ENCODE peak calls at places on chromosome 12, in four cellular contexts. One of them, this sample, is unnamed. For H3K27me3, the result is how much of the 10 kb centered on the place peaks cover.

GRCh38 chr12:123934016-123934620 is 38.5 kb downstream of the CCDC92 start:
- DNase-seq in tibial nerve: no peak
- DNase-seq in astrocyte: no peak
- DNase-seq in AG04450: no peak
- DNase-seq in this sample: no peak

GRCh38 chr12:104507672-104508071 is 50.9 kb downstream of the CHST11 start:
- DNase-seq in AG04450: no peak
- DNase-seq in astrocyte: no peak
- DNase-seq in tibial nerve: no peak
- DNase-seq in this sample: no peak

GRCh38 chr12:108689314-108690190 is 41.8 kb downstream of the CORO1C start:
- DNase-seq in tibial nerve: no peak
- DNase-seq in astrocyte: peak
- DNase-seq in AG04450: no peak
- DNase-seq in this sample: no peak

GRCh38 chr12:45959025-45959424 is 31.3 kb downstream of the SCAF11 start:
- DNase-seq in astrocyte: no peak
- DNase-seq in AG04450: no peak
- DNase-seq in tibial nerve: no peak
- DNase-seq in this sample: no peak

GRCh38 chr12:114655934-114656697 is 27.9 kb downstream of the TBX3 start:
- DNase-seq in astrocyte: peak
- DNase-seq in tibial nerve: no peak
- DNase-seq in AG04450: peak
- DNase-seq in this sample: no peak

GRCh38 chr12:19338405-19338804 is 100.9 kb upstream of the AEBP2 start:
- DNase-seq in tibial nerve: no peak
- DNase-seq in astrocyte: peak
- DNase-seq in AG04450: no peak
- DNase-seq in this sample: no peak

GRCh38 chr12:117494833-117495714 is 133.6 kb upstream of the NOS1 start:
- DNase-seq in astrocyte: no peak
- DNase-seq in tibial nerve: no peak
- DNase-seq in AG04450: no peak
- DNase-seq in this sample: no peak

GRCh38 chr12:28369483-28369882 is 179.2 kb downstream of the CCDC91 start:
- DNase-seq in AG04450: no peak
- DNase-seq in tibial nerve: no peak
- DNase-seq in astrocyte: no peak
- DNase-seq in this sample: no peak

GRCh38 chr12:89211456-89211855 is 140.8 kb downstream of the DUSP6 start:
- DNase-seq in astrocyte: peak
- DNase-seq in AG04450: no peak
- DNase-seq in tibial nerve: no peak
- DNase-seq in this sample: peak

GRCh38 chr12:102847131-102847530 is 69.9 kb downstream of the PAH start:
- DNase-seq in AG04450: no peak
- DNase-seq in astrocyte: no peak
- DNase-seq in tibial nerve: no peak
- DNase-seq in this sample: peak

GRCh38 chr12:561908-562593 is 101.2 kb downstream of the NINJ2 start:
- DNase-seq in AG04450: no peak
- DNase-seq in astrocyte: no peak
- DNase-seq in tibial nerve: peak
- DNase-seq in this sample: no peak

GRCh38 chr12:124916370-124917134 is 2.1 kb upstream of the UBC start:
- DNase-seq in tibial nerve: peak
- DNase-seq in AG04450: no peak
- DNase-seq in astrocyte: peak
- DNase-seq in this sample: peak

GRCh38 chr12:27554421-27555186 is 30.6 kb downstream of the PPFIBP1 start:
- DNase-seq in AG04450: no peak
- DNase-seq in tibial nerve: peak
- DNase-seq in astrocyte: peak
- DNase-seq in this sample: no peak

GRCh38 chr12:38771871-38772270 is 133.5 kb downstream of the CPNE8 start:
- DNase-seq in tibial nerve: no peak
- DNase-seq in AG04450: no peak
- DNase-seq in astrocyte: no peak
- DNase-seq in this sample: no peak

GRCh38 chr12:15599266-15600037 is 189.7 kb downstream of the EPS8 start:
- DNase-seq in astrocyte: peak
- DNase-seq in AG04450: peak
- DNase-seq in tibial nerve: peak
- DNase-seq in this sample: peak

DNA sequence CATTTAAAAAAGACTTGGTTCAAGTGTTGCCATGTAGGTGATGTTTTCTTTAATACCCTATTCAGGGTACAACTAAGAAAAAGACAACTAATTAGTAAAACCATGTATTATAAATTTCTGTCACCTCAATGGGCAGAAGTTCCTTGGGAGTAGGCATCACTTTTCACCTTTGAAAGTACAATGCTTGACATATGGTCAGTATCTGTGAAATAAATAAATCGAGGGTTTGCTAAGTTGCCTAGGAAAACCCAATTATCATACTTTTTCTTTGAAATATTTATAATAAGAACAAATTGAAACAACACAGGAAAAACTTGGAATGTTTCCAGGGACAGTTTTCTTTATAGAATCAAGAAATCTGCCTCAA is 13.8 kb downstream of the FGD6 start:
- DNase-seq in astrocyte: no peak
- DNase-seq in tibial nerve: no peak
- DNase-seq in AG04450: no peak
- DNase-seq in this sample: no peak
- TF ChIP-seq CTCF in astrocyte: no peak
- TF ChIP-seq CTCF in tibial nerve: no peak
- TF ChIP-seq CTCF in AG04450: no peak
- TF ChIP-seq CTCF in this sample: no peak

GRCh38 chr12:1591029-1591428 is 3.4 kb downstream of the FBXL14 start:
- DNase-seq in AG04450: no peak
- DNase-seq in astrocyte: no peak
- DNase-seq in tibial nerve: no peak
- DNase-seq in this sample: peak
- H3K27me3 ChIP-seq in AG04450: under half
- H3K27me3 ChIP-seq in astrocyte: under half
- H3K27me3 ChIP-seq in tibial nerve: under half
- H3K27me3 ChIP-seq in this sample: under half

GRCh38 chr12:78181544-78182162 is 351.0 kb downstream of the NAV3 start:
- DNase-seq in astrocyte: no peak
- DNase-seq in AG04450: no peak
- DNase-seq in tibial nerve: no peak
- DNase-seq in this sample: peak
- TF ChIP-seq CTCF in astrocyte: peak
- TF ChIP-seq CTCF in AG04450: peak
- TF ChIP-seq CTCF in tibial nerve: no peak
- TF ChIP-seq CTCF in this sample: peak

GRCh38 chr12:51827925-51828818 is 20.3 kb downstream of the FIGNL2 start:
- DNase-seq in AG04450: no peak
- DNase-seq in astrocyte: peak
- DNase-seq in tibial nerve: no peak
- DNase-seq in this sample: peak
- H3K27me3 ChIP-seq in AG04450: under half
- H3K27me3 ChIP-seq in astrocyte: under half
- H3K27me3 ChIP-seq in tibial nerve: under half
- H3K27me3 ChIP-seq in this sample: under half